ENCODE peak calls at places on chromosomes 4 and X, in ten cellular contexts. G is K562; N is CD4-positive, alpha-beta T cell; B is MM.1S; I is lower leg skin; A is vagina; M is A549; W is H9; D is MCF 10A; Q is GM13977. E is an unnamed sample.

GRCh38 chr4:105150511-105150910 is 3.8 kb downstream of the TET2 start:
- DNase-seq in D (no peak), A (no peak), N (no peak), I (no peak), Q (no peak), B (no peak), W (no peak), M (no peak), G (no peak), E (no peak)

GRCh38 chr4:109662786-109663185 is 40.5 kb downstream of the CASP6 start:
- DNase-seq in M (no peak), Q (no peak), D (no peak), I (no peak), W (no peak), B (no peak), N (no peak), G (no peak), A (no peak), E (no peak)

GRCh38 chr4:159429693-159430035 is 326.8 kb downstream of the RAPGEF2 start:
- DNase-seq in N (no peak), B (no peak), Q (no peak), G (no peak), M (no peak), D (no peak), A (no peak), W (no peak), I (no peak), E (no peak)

GRCh38 chr4:173518419-173519102 is 11.5 kb downstream of the HAND2 start:
- DNase-seq in B (no peak), M (no peak), I (peak), W (peak), Q (peak), D (no peak), N (no peak), G (no peak), A (peak), E (no peak)

GRCh38 chr4:112938461-112939058 is 110.9 kb upstream of the ANK2 start:
- DNase-seq in Q (peak), A (no peak), W (no peak), N (no peak), B (peak), D (peak), G (no peak), I (no peak), M (peak), E (no peak)

GRCh38 chrX:9443327-9443726 is 21.5 kb upstream of the TBL1X start:
- DNase-seq in M (no peak), A (no peak), B (no peak), G (no peak), N (no peak), I (peak), W (no peak), D (no peak), Q (no peak), E (no peak)

GRCh38 chr4:1993169-1993516 is 15.6 kb downstream of the NELFA start:
- DNase-seq in I (peak), Q (no peak), D (no peak), G (no peak), A (no peak), W (no peak), B (peak), M (no peak), N (no peak), E (no peak)

GRCh38 chr4:77699731-77700210 is 94.2 kb downstream of the CXCL13 start:
- DNase-seq in D (peak), W (peak), M (no peak), B (no peak), I (no peak), G (no peak), Q (no peak), N (no peak), A (no peak), E (no peak)

GRCh38 chr4:8329560-8329858 is 60.0 kb downstream of the HTRA3 start:
- DNase-seq in M (no peak), A (no peak), I (no peak), Q (no peak), B (no peak), G (no peak), W (no peak), N (no peak), D (no peak), E (no peak)

GRCh38 chrX:110966839-110967238 is 129.2 kb upstream of the PAK3 start:
- DNase-seq in G (no peak), N (no peak), A (no peak), I (no peak), D (peak), M (no peak), Q (no peak), B (no peak), W (no peak), E (no peak)

GRCh38 chr4:34105311-34105710 is 2139.0 kb downstream of the ARAP2 start:
- DNase-seq in M (no peak), W (no peak), Q (no peak), G (no peak), B (no peak), I (no peak), N (no peak), A (no peak), D (peak), E (no peak)

GRCh38 chrX:9957743-9958142 is 9.4 kb upstream of the CLDN34 start:
- DNase-seq in B (no peak), M (no peak), N (no peak), Q (no peak), G (no peak), D (no peak), W (no peak), A (no peak), I (no peak), E (no peak)

GRCh38 chrX:15334561-15334960 is 762 bp downstream of the PIGA start:
- DNase-seq in I (no peak), D (no peak), Q (peak), A (no peak), N (no peak), W (no peak), B (no peak), M (no peak), G (no peak), E (peak)

GRCh38 chrX:40406330-40406859 is 174.4 kb upstream of the ATP6AP2 start:
- DNase-seq in M (no peak), A (no peak), N (no peak), B (no peak), I (no peak), Q (no peak), W (no peak), G (no peak), D (no peak), E (no peak)

GRCh38 chrX:41670108-41670507 is 18.7 kb upstream of the GPR34 start:
- DNase-seq in N (no peak), I (no peak), B (no peak), W (no peak), Q (no peak), G (no peak), D (no peak), M (no peak), A (no peak), E (no peak)

GRCh38 chr4:69536558-69536957 is 40.9 kb upstream of the UGT2B4 start:
- DNase-seq in D (no peak), G (no peak), N (no peak), Q (no peak), B (no peak), W (no peak), M (no peak), A (no peak), I (no peak), E (no peak)

GRCh38 chr4:107862658-107863057 is 37.9 kb downstream of the SGMS2 start:
- DNase-seq in M (peak), I (no peak), Q (no peak), G (no peak), A (no peak), W (no peak), B (no peak), D (peak), N (no peak), E (peak)

GRCh38 chr4:140388015-140388414 is 14.6 kb downstream of the SCOC start:
- DNase-seq in W (no peak), A (no peak), D (no peak), I (no peak), M (no peak), B (no peak), G (no peak), N (no peak), Q (no peak), E (no peak)

GRCh38 chr4:181301735-181302380 is 941.3 kb upstream of the TENM3 start:
- DNase-seq in Q (peak), B (peak), A (no peak), M (peak), D (peak), N (no peak), W (peak), I (no peak), G (peak), E (peak)

GRCh38 chr4:71355045-71355444 is 16.2 kb downstream of the SLC4A4 start:
- DNase-seq in I (no peak), G (no peak), W (no peak), M (no peak), B (no peak), D (no peak), Q (no peak), N (no peak), A (no peak), E (no peak)

GRCh38 chr4:168050002-168050401 is 42.3 kb upstream of the ANXA10 start:
- DNase-seq in A (no peak), D (no peak), B (no peak), W (no peak), G (no peak), I (no peak), N (no peak), Q (no peak), M (no peak), E (no peak)

GRCh38 chr4:176902710-176903323 is 110.1 kb upstream of the VEGFC start:
- DNase-seq in N (no peak), G (no peak), Q (peak), D (peak), W (no peak), B (peak), I (no peak), A (no peak), M (no peak), E (no peak)

GRCh38 chrX:581717-582116 is 48.9 kb upstream of the SHOX start:
- DNase-seq in Q (no peak), D (no peak), N (no peak), A (no peak), B (no peak), I (no peak), M (no peak), G (no peak), W (no peak), E (peak)

GRCh38 chrX:9370888-9371287 is 94.0 kb upstream of the TBL1X start:
- DNase-seq in M (no peak), B (no peak), N (no peak), G (no peak), D (peak), A (no peak), I (no peak), W (no peak), Q (no peak), E (no peak)

GRCh38 chrX:38142598-38142997 is 78.1 kb downstream of the SRPX start:
- DNase-seq in M (no peak), G (no peak), I (no peak), D (no peak), W (no peak), A (no peak), N (no peak), B (no peak), Q (no peak), E (no peak)

GRCh38 chrX:53435997-53436396 is 1.8 kb upstream of the HSD17B10 start:
- DNase-seq in A (no peak), D (peak), I (no peak), W (peak), M (peak), B (peak), Q (peak), G (peak), N (peak), E (peak)

DNA sequence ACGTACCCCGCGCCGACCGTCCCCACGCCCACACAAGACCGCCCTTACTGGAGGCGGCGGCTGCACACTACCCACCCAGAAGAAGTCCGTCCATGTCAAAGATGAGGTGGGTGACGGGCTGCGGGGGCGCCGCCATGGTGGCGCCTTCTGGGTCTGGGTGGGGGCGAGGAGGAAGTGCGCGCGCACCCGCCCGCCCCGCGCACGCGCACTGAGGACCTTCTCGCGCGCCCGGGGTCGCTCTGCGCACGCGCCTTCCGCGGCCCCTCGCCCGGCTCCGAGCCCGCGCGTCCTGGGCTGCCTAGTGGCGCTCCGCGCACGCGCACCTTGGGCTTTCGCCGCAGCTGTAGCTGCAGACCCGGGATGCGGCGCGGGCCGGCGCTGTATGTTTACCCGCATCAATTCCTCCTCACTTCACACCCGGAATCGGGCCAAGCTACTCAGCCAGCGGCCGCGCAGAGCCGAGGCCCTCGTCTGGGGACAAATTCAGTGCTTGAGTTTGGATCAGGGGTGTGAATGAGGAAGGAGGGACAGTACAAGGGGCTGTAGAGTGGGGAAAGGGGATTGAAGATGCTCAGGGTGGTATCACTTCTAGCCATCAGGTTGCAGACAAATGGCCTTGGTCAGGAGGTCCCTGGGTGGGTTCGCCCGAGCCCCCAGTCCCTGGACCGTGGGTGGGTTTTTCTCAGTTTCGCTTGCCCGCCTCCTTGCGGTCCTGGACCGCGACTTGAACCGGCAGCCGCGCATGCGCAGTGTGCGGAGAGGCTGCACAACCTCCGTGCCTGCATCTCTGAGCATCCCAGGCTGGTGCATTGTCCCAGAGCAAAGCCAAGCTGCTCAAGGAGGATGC is at the start of gene PUDP:
- DNase-seq in N (peak), W (peak), B (peak), A (no peak), Q (peak), D (peak), G (peak), I (peak), M (peak), E (peak)
- TF ChIP-seq CTCF in N (no peak), W (no peak), B (peak), A (no peak), Q (peak), D (no peak), G (no peak), I (no peak), M (no peak), E (no peak)

GRCh38 chrX:100512471-100512870 is 72.3 kb upstream of the TNMD start:
- DNase-seq in W (no peak), A (no peak), B (no peak), D (peak), G (peak), M (peak), Q (peak), I (no peak), N (no peak), E (no peak)
- TF ChIP-seq CTCF in W (peak), A (no peak), B (peak), D (peak), G (peak), M (peak), Q (peak), I (no peak), N (peak), E (peak)

GRCh38 chr4:6076391-6076790 is 58.2 kb upstream of the C4orf50 start:
- DNase-seq in W (no peak), B (no peak), N (no peak), M (peak), D (no peak), G (peak), Q (peak), A (no peak), I (no peak), E (peak)
- TF ChIP-seq CTCF in W (peak), B (peak), N (no peak), M (no peak), D (no peak), G (peak), Q (peak), A (no peak), I (no peak), E (no peak)

GRCh38 chr4:156109943-156110925 is 156.6 kb upstream of the CTSO start:
- DNase-seq in G (no peak), M (peak), I (no peak), Q (no peak), A (no peak), N (no peak), D (peak), B (no peak), W (peak), E (no peak)
- TF ChIP-seq CTCF in G (no peak), M (no peak), I (no peak), Q (peak), A (no peak), N (no peak), D (peak), B (no peak), W (peak), E (no peak)

DNA sequence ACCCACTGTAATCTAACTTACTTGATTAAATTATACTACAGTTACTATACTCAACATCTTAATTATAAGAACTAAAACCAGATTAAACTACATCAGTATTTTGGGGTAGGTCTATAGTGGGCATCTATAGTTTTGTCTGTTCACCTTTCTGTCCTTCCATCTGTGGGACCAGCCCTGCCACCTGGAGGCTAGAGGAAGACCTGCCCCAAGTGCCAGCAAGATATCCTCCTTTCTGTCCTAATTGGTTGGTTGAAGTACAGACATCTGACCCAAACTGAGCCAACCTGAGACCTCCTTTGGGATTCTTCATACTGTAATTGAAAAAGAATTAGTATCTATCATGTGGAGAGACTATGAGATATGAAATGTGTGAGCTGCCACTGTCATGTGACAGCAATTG is 172.2 kb upstream of the TLL1 start:
- DNase-seq in A (no peak), G (no peak), W (peak), B (no peak), D (peak), N (no peak), I (no peak), Q (no peak), M (no peak), E (peak)
- TF ChIP-seq CTCF in A (no peak), G (no peak), W (peak), B (no peak), D (no peak), N (no peak), I (no peak), Q (peak), M (no peak), E (no peak)

GRCh38 chrX:55160685-55161552 is 59.2 kb upstream of the PAGE5 start:
- DNase-seq in B (peak), A (no peak), G (peak), W (peak), M (peak), D (peak), N (peak), Q (peak), I (peak), E (peak)
- TF ChIP-seq CTCF in B (peak), A (no peak), G (peak), W (peak), M (peak), D (peak), N (peak), Q (peak), I (no peak), E (peak)

GRCh38 chr4:89639395-89639794 is 197.6 kb downstream of the SNCA start:
- DNase-seq in W (no peak), B (no peak), I (no peak), A (no peak), G (no peak), M (no peak), D (no peak), Q (no peak), N (no peak), E (no peak)

GRCh38 chr4:89645512-89645911 is 191.4 kb downstream of the SNCA start:
- DNase-seq in Q (no peak), G (no peak), D (no peak), M (no peak), N (no peak), W (no peak), A (no peak), I (no peak), B (no peak), E (no peak)

GRCh38 chr4:89641367-89641687 is 195.6 kb downstream of the SNCA start:
- DNase-seq in W (no peak), N (no peak), B (no peak), A (no peak), M (no peak), G (no peak), Q (no peak), I (no peak), D (no peak), E (no peak)

DNA sequence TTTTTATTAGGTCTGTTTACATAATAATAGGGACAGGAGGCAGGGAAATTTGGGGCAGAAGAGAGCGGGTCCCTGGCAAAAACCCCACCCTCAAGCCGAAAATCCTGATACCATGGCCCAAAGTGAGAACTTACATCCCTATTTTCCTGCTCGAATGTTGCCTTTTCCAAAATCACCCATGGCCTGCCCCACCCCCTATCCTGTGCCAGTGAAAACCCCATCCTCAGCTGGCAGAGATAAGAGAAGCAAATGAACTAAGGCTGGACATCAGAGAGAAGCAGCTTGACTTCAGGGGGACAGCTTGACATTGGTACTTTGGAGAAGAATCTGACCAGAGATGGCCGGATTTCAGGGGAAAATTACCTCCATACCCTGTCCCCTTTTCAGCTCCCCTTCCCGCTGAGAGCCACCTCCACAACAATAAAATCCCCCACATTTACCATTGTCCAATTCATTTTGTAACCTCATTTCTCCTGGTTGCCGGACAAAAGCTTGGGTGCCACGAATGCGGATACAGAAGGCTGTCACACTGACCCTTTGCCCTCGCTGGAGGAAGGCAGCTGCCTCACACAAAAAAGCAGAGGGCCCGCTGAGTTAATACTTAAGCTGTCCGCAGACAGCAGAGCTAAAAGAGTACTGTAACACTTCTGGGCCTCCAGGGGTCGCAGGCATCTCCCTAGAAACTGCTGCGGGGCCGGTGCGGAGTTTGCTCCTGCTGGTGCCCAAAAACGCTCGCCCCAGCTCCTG is 196.2 kb downstream of the SNCA start:
- DNase-seq in D (peak), I (no peak), M (peak), A (no peak), N (no peak), Q (no peak), W (peak), B (peak), G (peak), E (peak)
- TF ChIP-seq CTCF in D (no peak), I (no peak), M (peak), A (no peak), N (no peak), Q (no peak), W (peak), B (peak), G (peak), E (no peak)

GRCh38 chrX:105803891-105804290 is 18.4 kb upstream of the NRK start:
- DNase-seq in W (no peak), B (no peak), Q (no peak), I (no peak), A (no peak), N (no peak), D (no peak), G (no peak), M (no peak), E (no peak)
- TF ChIP-seq CTCF in W (no peak), B (no peak), Q (no peak), I (no peak), A (no peak), N (no peak), D (no peak), G (no peak), M (no peak), E (no peak)

GRCh38 chr4:5893013-5893580 is at the start of gene CRMP1:
- DNase-seq in W (peak), D (no peak), G (no peak), N (no peak), I (no peak), M (no peak), A (no peak), Q (no peak), B (no peak), E (no peak)
- TF ChIP-seq CTCF in W (no peak), D (no peak), G (no peak), N (no peak), I (no peak), M (no peak), A (no peak), Q (no peak), B (no peak), E (no peak)

DNA sequence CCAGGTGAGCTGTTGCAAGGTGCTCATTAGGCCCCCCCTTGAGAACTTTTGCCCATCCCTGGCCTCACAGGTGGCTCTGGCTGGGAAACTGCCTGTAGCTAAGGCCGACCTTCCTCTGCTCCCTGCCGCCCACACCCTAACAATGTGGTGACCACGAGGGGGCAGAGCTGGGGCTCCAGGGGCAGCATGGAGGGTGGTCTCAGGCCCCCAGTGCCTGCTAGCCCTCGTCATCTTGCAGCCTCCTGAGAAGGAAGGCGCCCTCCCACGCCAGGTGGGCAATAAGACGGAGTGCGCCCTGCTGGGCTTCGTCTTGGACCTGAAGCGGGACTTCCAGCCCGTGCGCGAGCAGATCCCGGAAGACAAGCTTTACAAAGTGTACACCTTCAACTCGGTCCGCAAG is 32.4 kb downstream of the ATP2B3 start:
- DNase-seq in D (no peak), G (peak), W (peak), A (no peak), Q (no peak), B (no peak), I (no peak), N (no peak), M (no peak), E (no peak)
- TF ChIP-seq CTCF in D (no peak), G (no peak), W (peak), A (no peak), Q (no peak), B (no peak), I (no peak), N (no peak), M (no peak), E (no peak)

E was measured in activated CD8-positive, alpha-beta T cell treated with anti-CD3 and anti-CD28 coated beads for 36 hours.